ENCODE peak calls at places on chromosomes 12 and 14, in five cellular contexts. Y, A, V, B and G are unnamed samples.

GRCh38 chr12:1575799-1576401 is 18.5 kb downstream of the FBXL14 start:
- DNase-seq in Y (no peak), A (no peak), V (no peak), B (no peak), G (no peak)

GRCh38 chr12:85424581-85425348 is 144.7 kb downstream of the ALX1 start:
- DNase-seq in Y (peak), A (no peak), V (peak), B (no peak), G (no peak)

GRCh38 chr12:67220065-67220464 is 49.1 kb upstream of the CAND1 start:
- DNase-seq in Y (no peak), A (no peak), V (no peak), B (no peak), G (no peak)

GRCh38 chr12:27637524-27637923 is 58.7 kb upstream of the REP15 start:
- DNase-seq in Y (no peak), A (no peak), V (no peak), B (no peak), G (no peak)

GRCh38 chr14:20866963-20867362 is 24.2 kb upstream of the RNASE3 start:
- DNase-seq in Y (no peak), A (no peak), V (no peak), B (no peak), G (no peak)

GRCh38 chr14:56659964-56660551 is 80.5 kb downstream of the TMEM260 start:
- DNase-seq in Y (peak), A (no peak), V (peak), B (no peak), G (no peak)

GRCh38 chr14:94681300-94682060 is 69.3 kb downstream of the SERPINA3 start:
- DNase-seq in Y (no peak), A (no peak), V (peak), B (no peak), G (no peak)

GRCh38 chr14:39267592-39268112 is 33.9 kb downstream of the MIA2 start:
- DNase-seq in Y (no peak), A (no peak), V (peak), B (no peak), G (no peak)

GRCh38 chr12:79156846-79157463 is 292.4 kb downstream of the SYT1 start:
- DNase-seq in Y (no peak), A (no peak), V (peak), B (no peak), G (no peak)

GRCh38 chr12:132133952-132134652 is 10.0 kb downstream of the DDX51 start:
- DNase-seq in Y (no peak), A (no peak), V (no peak), B (peak), G (no peak)

GRCh38 chr12:111598637-111599458 is at the start of gene ATXN2:
- DNase-seq in Y (peak), A (peak), V (peak), B (peak), G (peak)

GRCh38 chr14:70782361-70782760 is 27.0 kb downstream of the MAP3K9 start:
- DNase-seq in Y (no peak), A (no peak), V (no peak), B (no peak), G (no peak)

GRCh38 chr12:46946137-46946536 is 120.3 kb upstream of the SLC38A4 start:
- DNase-seq in Y (no peak), A (no peak), V (no peak), B (no peak), G (no peak)

GRCh38 chr12:116903818-116904217 is 6.9 kb upstream of the FBXW8 start:
- DNase-seq in Y (no peak), A (no peak), V (no peak), B (no peak), G (no peak)

GRCh38 chr14:20755037-20755436 is 9.3 kb downstream of the EDDM3A start:
- DNase-seq in Y (no peak), A (no peak), V (no peak), B (no peak), G (no peak)

GRCh38 chr12:1391722-1392121 is 202.7 kb downstream of the FBXL14 start:
- DNase-seq in Y (no peak), A (no peak), V (no peak), B (no peak), G (no peak)

GRCh38 chr12:78183854-78184253 is 353.2 kb downstream of the NAV3 start:
- DNase-seq in Y (no peak), A (no peak), V (peak), B (no peak), G (no peak)

GRCh38 chr12:1800646-1801284 is 19.6 kb upstream of the LRTM2 start:
- DNase-seq in Y (peak), A (no peak), V (no peak), B (peak), G (peak)

GRCh38 chr12:10634427-10634826 is 21.0 kb upstream of the MAGOHB start:
- DNase-seq in Y (no peak), A (no peak), V (no peak), B (no peak), G (no peak)

GRCh38 chr14:61368061-61368710 is 46.8 kb downstream of the PRKCH start:
- DNase-seq in Y (no peak), A (no peak), V (no peak), B (no peak), G (no peak)

GRCh38 chr14:29955087-29955486 is 27.4 kb upstream of the PRKD1 start:
- DNase-seq in Y (no peak), A (no peak), V (no peak), B (no peak), G (no peak)

GRCh38 chr12:29207120-29207519 is 58.0 kb downstream of the FAR2 start:
- DNase-seq in Y (no peak), A (no peak), V (no peak), B (no peak), G (no peak)

GRCh38 chr14:85471744-85472143 is 58.2 kb upstream of the FLRT2 start:
- DNase-seq in Y (no peak), A (peak), V (no peak), B (no peak), G (no peak)

GRCh38 chr12:132285991-132286681 is 43.3 kb downstream of the GALNT9 start:
- DNase-seq in Y (no peak), A (peak), V (no peak), B (peak), G (no peak)

GRCh38 chr12:56636118-56636674 is 6.1 kb upstream of the BAZ2A start:
- DNase-seq in Y (peak), A (peak), V (peak), B (peak), G (peak)

GRCh38 chr14:59695198-59695597 is 118.6 kb upstream of the CCDC175 start:
- DNase-seq in Y (no peak), A (no peak), V (no peak), B (no peak), G (no peak)

DNA sequence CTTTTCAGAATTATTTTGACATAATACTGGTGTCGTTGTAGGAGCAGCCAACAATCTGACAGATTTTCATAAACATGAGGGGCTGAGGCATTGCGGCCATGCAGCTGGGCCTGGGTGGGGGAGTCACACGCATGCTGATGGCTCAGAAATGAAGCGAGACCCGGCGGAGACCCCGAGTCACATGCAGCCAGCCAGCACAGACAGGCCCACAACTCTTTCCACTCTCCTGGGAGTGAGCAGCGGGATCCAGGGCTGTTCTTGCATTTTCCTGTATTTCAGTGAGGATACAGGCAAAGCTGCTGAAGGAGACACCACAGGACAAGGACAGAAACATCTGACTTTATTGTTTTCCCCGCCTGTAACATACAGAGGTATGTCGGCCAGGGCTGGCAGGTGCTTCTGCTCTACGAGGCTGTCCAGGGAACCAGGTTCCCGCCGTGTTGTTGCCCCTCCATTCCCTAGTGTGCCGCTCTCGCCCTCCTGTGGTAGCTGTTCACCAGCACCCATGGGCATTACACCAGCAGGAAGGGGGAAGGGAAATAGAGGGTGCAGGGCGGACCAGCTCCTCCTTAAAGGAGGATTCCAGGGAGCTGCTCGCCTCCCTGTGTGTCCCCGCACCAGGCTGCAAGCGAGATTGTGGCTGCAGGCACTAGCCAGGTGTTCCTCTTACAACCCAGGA is 30.5 kb downstream of the FZD10 start:
- DNase-seq in Y (no peak), A (no peak), V (no peak), B (no peak), G (no peak)
- TF ChIP-seq CTCF in Y (no peak), A (no peak), V (no peak), B (no peak), G (no peak)

GRCh38 chr12:48979602-48980388 is 1.7 kb downstream of the WNT1 start:
- DNase-seq in Y (peak), A (no peak), V (no peak), B (peak), G (no peak)

GRCh38 chr12:48981757-48982157 is 3.6 kb downstream of the WNT1 start:
- DNase-seq in Y (no peak), A (no peak), V (no peak), B (peak), G (no peak)

GRCh38 chr12:48982397-48983080 is 4.4 kb downstream of the WNT1 start:
- DNase-seq in Y (no peak), A (no peak), V (no peak), B (no peak), G (no peak)

GRCh38 chr12:48980389-48980952 is 2.3 kb downstream of the WNT1 start:
- DNase-seq in Y (peak), A (no peak), V (no peak), B (peak), G (no peak)

DNA sequence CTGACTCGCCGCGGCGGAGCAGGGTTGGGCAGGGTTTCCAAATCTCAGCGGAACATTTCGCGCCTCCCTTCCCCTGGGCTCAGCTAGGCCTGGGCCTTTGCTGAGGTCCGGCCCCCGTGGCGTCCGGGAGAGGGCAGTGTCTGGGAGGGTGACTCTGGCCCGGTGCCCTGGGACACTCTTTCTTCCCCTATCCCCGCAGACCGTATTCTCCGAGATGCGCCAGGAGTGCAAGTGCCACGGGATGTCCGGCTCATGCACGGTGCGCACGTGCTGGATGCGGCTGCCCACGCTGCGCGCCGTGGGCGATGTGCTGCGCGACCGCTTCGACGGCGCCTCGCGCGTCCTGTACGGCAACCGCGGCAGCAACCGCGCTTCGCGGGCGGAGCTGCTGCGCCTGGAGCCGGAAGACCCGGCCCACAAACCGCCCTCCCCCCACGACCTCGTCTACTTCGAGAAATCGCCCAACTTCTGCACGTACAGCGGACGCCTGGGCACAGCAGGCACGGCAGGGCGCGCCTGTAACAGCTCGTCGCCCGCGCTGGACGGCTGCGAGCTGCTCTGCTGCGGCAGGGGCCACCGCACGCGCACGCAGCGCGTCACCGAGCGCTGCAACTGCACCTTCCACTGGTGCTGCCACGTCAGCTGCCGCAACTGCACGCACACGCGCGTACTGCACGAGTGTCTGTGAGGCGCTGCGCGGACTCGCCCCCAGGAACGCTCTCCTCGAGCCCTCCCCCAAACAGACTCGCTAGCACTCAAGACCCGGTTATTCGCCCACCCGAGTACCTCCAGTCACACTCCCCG is 3.0 kb downstream of the WNT1 start:
- DNase-seq in Y (peak), A (no peak), V (no peak), B (peak), G (no peak)
- TF ChIP-seq CTCF in Y (peak), A (no peak), V (peak), B (no peak), G (no peak)

GRCh38 chr14:64801046-64801445 is 78.7 kb downstream of the SPTB start:
- DNase-seq in Y (no peak), A (no peak), V (no peak), B (no peak), G (no peak)

GRCh38 chr14:64800000-64800399 is 79.7 kb downstream of the SPTB start:
- DNase-seq in Y (no peak), A (peak), V (peak), B (no peak), G (no peak)

GRCh38 chr14:64804754-64805260 is 74.9 kb downstream of the SPTB start:
- DNase-seq in Y (no peak), A (no peak), V (no peak), B (no peak), G (no peak)

GRCh38 chr14:64799555-64799954 is 80.2 kb downstream of the SPTB start:
- DNase-seq in Y (no peak), A (no peak), V (no peak), B (no peak), G (no peak)

DNA sequence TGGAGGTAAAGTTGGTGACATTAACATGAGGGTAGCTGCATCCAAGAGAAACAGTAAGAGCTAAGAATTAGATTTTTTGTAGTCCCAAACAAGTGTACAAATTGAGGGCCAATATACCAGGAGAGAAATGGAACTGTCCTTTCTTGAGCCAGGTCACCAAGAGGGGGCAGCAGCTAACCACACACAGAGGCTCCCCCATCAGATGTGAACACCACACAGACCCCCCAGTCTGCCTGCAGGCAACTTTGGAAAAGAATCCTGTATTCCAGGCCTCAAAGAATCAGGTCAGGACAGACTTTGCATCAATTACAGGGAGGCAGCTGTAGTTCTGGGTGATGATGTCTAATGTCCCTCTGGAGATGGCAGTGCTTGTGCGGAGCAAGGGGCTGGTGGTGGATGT is 77.9 kb downstream of the SPTB start:
- DNase-seq in Y (peak), A (no peak), V (no peak), B (no peak), G (no peak)
- TF ChIP-seq CTCF in Y (peak), A (peak), V (peak), B (peak), G (no peak)

DNA sequence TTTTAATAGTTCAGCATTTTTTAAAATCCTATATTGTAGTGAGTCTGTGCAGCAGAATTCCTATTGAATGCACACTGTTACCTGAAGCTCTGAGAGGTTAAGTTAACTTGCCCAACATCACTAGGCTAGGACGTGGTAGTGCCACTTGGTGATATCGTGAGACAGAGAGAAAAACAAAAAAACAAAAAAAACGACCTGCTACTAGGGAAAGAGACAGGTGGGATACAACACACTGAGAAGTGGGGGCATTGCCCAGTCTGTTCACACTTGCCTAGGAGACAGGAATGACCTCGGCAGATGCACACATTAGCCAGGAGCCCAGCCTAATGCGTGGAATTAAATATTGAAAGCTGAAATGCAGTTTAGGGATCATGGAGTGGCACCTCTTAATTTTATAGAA is 129.7 kb upstream of the CCND2 start:
- DNase-seq in Y (no peak), A (no peak), V (no peak), B (no peak), G (no peak)
- TF ChIP-seq CTCF in Y (peak), A (no peak), V (no peak), B (no peak), G (no peak)

GRCh38 chr12:123712780-123713319 is 697 bp downstream of the ATP6V0A2 start:
- DNase-seq in Y (no peak), A (no peak), V (no peak), B (peak), G (no peak)
- TF ChIP-seq CTCF in Y (no peak), A (no peak), V (no peak), B (no peak), G (no peak)